ENCODE peak calls at places on chromosomes 16 and 17, in four cellular contexts. One of them, this sample, is unnamed.

GRCh38 chr17:77374170-77374936 is 233.6 kb downstream of the SEC14L1 start:
- DNase-seq in HepG2: peak
- DNase-seq in GM12878: no peak
- DNase-seq in H1: peak
- DNase-seq in this sample: peak

GRCh38 chr17:48604770-48605329 is at the start of gene HOXB6:
- DNase-seq in H1: no peak
- DNase-seq in HepG2: no peak
- DNase-seq in GM12878: no peak
- DNase-seq in this sample: no peak

GRCh38 chr17:35052240-35052608 is 11.3 kb downstream of the RFFL start:
- DNase-seq in GM12878: no peak
- DNase-seq in HepG2: no peak
- DNase-seq in H1: no peak
- DNase-seq in this sample: no peak

GRCh38 chr16:4403133-4403949 is 13.1 kb downstream of the CORO7 start:
- DNase-seq in GM12878: no peak
- DNase-seq in HepG2: no peak
- DNase-seq in H1: no peak
- DNase-seq in this sample: no peak

GRCh38 chr17:31321481-31321880 is at the start of gene EVI2A:
- DNase-seq in GM12878: peak
- DNase-seq in HepG2: no peak
- DNase-seq in H1: no peak
- DNase-seq in this sample: no peak

GRCh38 chr16:71311553-71312158 is 22.5 kb upstream of the CMTR2 start:
- DNase-seq in H1: peak
- DNase-seq in HepG2: peak
- DNase-seq in GM12878: no peak
- DNase-seq in this sample: peak

GRCh38 chr16:23027386-23027785 is 121.9 kb downstream of the USP31 start:
- DNase-seq in H1: no peak
- DNase-seq in HepG2: no peak
- DNase-seq in GM12878: no peak
- DNase-seq in this sample: no peak

GRCh38 chr17:49987681-49988441 is 7.2 kb downstream of the DLX3 start:
- DNase-seq in H1: no peak
- DNase-seq in GM12878: no peak
- DNase-seq in HepG2: no peak
- DNase-seq in this sample: no peak

GRCh38 chr17:81966343-81967243 is 5.6 kb upstream of the NOTUM start:
- DNase-seq in GM12878: no peak
- DNase-seq in HepG2: peak
- DNase-seq in H1: no peak
- DNase-seq in this sample: no peak

GRCh38 chr17:39722965-39723848 is 7.1 kb downstream of the MIEN1 start:
- DNase-seq in GM12878: no peak
- DNase-seq in H1: no peak
- DNase-seq in HepG2: no peak
- DNase-seq in this sample: no peak

GRCh38 chr16:28166394-28167208 is 45.2 kb downstream of the XPO6 start:
- DNase-seq in HepG2: peak
- DNase-seq in GM12878: no peak
- DNase-seq in H1: no peak
- DNase-seq in this sample: no peak

GRCh38 chr16:89489040-89489721 is 1.2 kb downstream of the ANKRD11 start:
- DNase-seq in GM12878: peak
- DNase-seq in H1: peak
- DNase-seq in HepG2: peak
- DNase-seq in this sample: peak

GRCh38 chr16:56277040-56277439 is 85.8 kb downstream of the GNAO1 start:
- DNase-seq in GM12878: no peak
- DNase-seq in H1: no peak
- DNase-seq in HepG2: peak
- DNase-seq in this sample: peak

GRCh38 chr17:17570798-17571716 is 20.5 kb downstream of the PEMT start:
- DNase-seq in H1: no peak
- DNase-seq in HepG2: peak
- DNase-seq in GM12878: no peak
- DNase-seq in this sample: no peak

GRCh38 chr17:49691677-49692191 is 13.8 kb upstream of the SPOP start:
- DNase-seq in GM12878: no peak
- DNase-seq in HepG2: no peak
- DNase-seq in H1: no peak
- DNase-seq in this sample: no peak

GRCh38 chr16:57264950-57265371 is 19.5 kb downstream of the PLLP start:
- DNase-seq in H1: no peak
- DNase-seq in GM12878: no peak
- DNase-seq in HepG2: no peak
- DNase-seq in this sample: no peak

GRCh38 chr17:47700471-47701449 is 6.8 kb downstream of the TBKBP1 start:
- DNase-seq in HepG2: no peak
- DNase-seq in H1: no peak
- DNase-seq in GM12878: no peak
- DNase-seq in this sample: no peak

GRCh38 chr16:77789646-77790370 is 1.4 kb downstream of the VAT1L start:
- DNase-seq in H1: no peak
- DNase-seq in HepG2: no peak
- DNase-seq in GM12878: no peak
- DNase-seq in this sample: no peak

GRCh38 chr16:154223-155030 is 2.0 kb downstream of the HBZ start:
- DNase-seq in HepG2: no peak
- DNase-seq in GM12878: no peak
- DNase-seq in H1: no peak
- DNase-seq in this sample: no peak

GRCh38 chr17:9907883-9908648 is 3.0 kb upstream of the RCVRN start:
- DNase-seq in H1: no peak
- DNase-seq in HepG2: no peak
- DNase-seq in GM12878: no peak
- DNase-seq in this sample: peak

GRCh38 chr16:70523621-70524405 is at the start of gene SF3B3:
- DNase-seq in GM12878: no peak
- DNase-seq in H1: no peak
- DNase-seq in HepG2: peak
- DNase-seq in this sample: no peak

GRCh38 chr16:72894291-72895151 is 153.4 kb downstream of the ZFHX3 start:
- DNase-seq in H1: no peak
- DNase-seq in HepG2: no peak
- DNase-seq in GM12878: no peak
- DNase-seq in this sample: no peak

GRCh38 chr16:47753620-47754019 is 292.5 kb downstream of the PHKB start:
- DNase-seq in HepG2: no peak
- DNase-seq in H1: no peak
- DNase-seq in GM12878: no peak
- DNase-seq in this sample: no peak

GRCh38 chr17:951388-952132 is 28.0 kb downstream of the NXN start:
- DNase-seq in GM12878: no peak
- DNase-seq in HepG2: peak
- DNase-seq in H1: peak
- DNase-seq in this sample: peak

GRCh38 chr16:5298202-5298601 is 200.6 kb upstream of the EEF2KMT start:
- DNase-seq in H1: no peak
- DNase-seq in HepG2: no peak
- DNase-seq in GM12878: no peak
- DNase-seq in this sample: no peak

GRCh38 chr17:81900181-81900820 is 1.7 kb upstream of the NPB start:
- DNase-seq in HepG2: no peak
- DNase-seq in GM12878: no peak
- DNase-seq in H1: no peak
- DNase-seq in this sample: no peak

GRCh38 chr17:75909051-75909811 is 4.5 kb upstream of the MRPL38 start:
- DNase-seq in H1: no peak
- DNase-seq in GM12878: no peak
- DNase-seq in HepG2: no peak
- DNase-seq in this sample: no peak

GRCh38 chr16:3954411-3954921 is 74.0 kb upstream of the CREBBP start:
- DNase-seq in H1: no peak
- DNase-seq in HepG2: peak
- DNase-seq in GM12878: no peak
- DNase-seq in this sample: no peak

GRCh38 chr16:75789237-75789636 is 62.9 kb upstream of the CPHXL start:
- DNase-seq in HepG2: peak
- DNase-seq in H1: no peak
- DNase-seq in GM12878: no peak
- DNase-seq in this sample: peak

GRCh38 chr16:53899471-53899870 is 195.5 kb downstream of the FTO start:
- DNase-seq in H1: no peak
- DNase-seq in HepG2: peak
- DNase-seq in GM12878: no peak
- DNase-seq in this sample: no peak

GRCh38 chr17:41944943-41945342 is 14.5 kb downstream of the ODAD4 start:
- DNase-seq in GM12878: no peak
- DNase-seq in HepG2: no peak
- DNase-seq in H1: no peak
- DNase-seq in this sample: no peak

GRCh38 chr16:57185446-57185944 is 344 bp downstream of the PSME3IP1 start:
- DNase-seq in GM12878: no peak
- DNase-seq in HepG2: no peak
- DNase-seq in H1: no peak
- DNase-seq in this sample: peak

GRCh38 chr16:74472010-74472409 is 50.7 kb upstream of the CLEC18B start:
- DNase-seq in H1: no peak
- DNase-seq in HepG2: no peak
- DNase-seq in GM12878: no peak
- DNase-seq in this sample: no peak
- H3K9ac ChIP-seq in H1: no peak
- H3K9ac ChIP-seq in HepG2: no peak
- H3K9ac ChIP-seq in GM12878: no peak
- H3K9ac ChIP-seq in this sample: no peak

GRCh38 chr16:85936761-85937343 is 37.9 kb downstream of the IRF8 start:
- DNase-seq in GM12878: no peak
- DNase-seq in H1: no peak
- DNase-seq in HepG2: no peak
- DNase-seq in this sample: no peak

GRCh38 chr16:85935391-85935956 is 36.5 kb downstream of the IRF8 start:
- DNase-seq in H1: no peak
- DNase-seq in HepG2: no peak
- DNase-seq in GM12878: no peak
- DNase-seq in this sample: no peak

GRCh38 chr16:85940214-85940613 is 41.3 kb downstream of the IRF8 start:
- DNase-seq in GM12878: no peak
- DNase-seq in HepG2: peak
- DNase-seq in H1: no peak
- DNase-seq in this sample: no peak

GRCh38 chr16:85934210-85934609 is 35.2 kb downstream of the IRF8 start:
- DNase-seq in H1: no peak
- DNase-seq in HepG2: no peak
- DNase-seq in GM12878: no peak
- DNase-seq in this sample: no peak

DNA sequence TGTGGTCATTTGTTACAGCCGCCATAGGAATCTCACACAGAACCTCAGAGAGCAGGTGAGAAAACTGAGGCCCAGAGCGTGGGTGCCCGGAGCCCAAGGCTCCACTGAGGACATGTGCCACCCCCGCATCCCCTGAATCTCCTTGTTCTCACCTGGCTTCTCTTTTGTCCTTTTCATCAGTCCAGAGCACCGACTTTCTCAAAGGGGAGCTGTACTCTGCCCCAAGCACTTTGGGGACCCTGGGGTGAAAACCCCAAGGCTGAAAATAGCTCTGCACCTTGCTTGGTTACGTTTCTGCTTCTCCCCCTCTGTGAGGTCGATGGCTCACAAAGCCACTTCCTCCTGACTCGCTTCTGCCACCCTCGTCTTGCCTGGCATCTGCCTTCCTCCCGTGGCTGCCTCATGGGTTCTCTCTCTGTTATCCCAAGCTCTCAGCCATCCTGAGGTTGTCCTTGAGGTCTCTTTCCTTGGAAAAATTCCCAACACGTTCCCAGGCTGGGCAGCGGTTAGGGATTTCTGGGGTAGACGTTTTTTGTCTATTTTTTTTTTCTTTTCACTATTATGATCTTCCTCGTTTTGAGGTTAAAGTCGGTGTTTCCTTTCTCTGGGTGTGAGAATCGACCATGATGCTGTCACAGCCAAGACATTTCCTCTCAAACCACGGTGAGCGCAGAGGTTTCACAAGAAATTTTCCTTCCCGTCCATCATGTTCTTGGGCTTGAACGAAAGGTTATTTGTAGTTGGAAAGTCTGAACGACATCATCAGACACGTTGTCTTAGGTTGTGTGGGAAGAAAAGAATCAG is 37.2 kb downstream of the IRF8 start:
- DNase-seq in GM12878: peak
- DNase-seq in HepG2: no peak
- DNase-seq in H1: no peak
- DNase-seq in this sample: no peak
- TF ChIP-seq SUZ12 in GM12878: no peak
- TF ChIP-seq SUZ12 in HepG2: no peak
- TF ChIP-seq SUZ12 in H1: no peak
- TF ChIP-seq SUZ12 in this sample: no peak

GRCh38 chr16:14004719-14005315 is 66.3 kb upstream of the MRTFB start:
- DNase-seq in GM12878: no peak
- DNase-seq in HepG2: no peak
- DNase-seq in H1: no peak
- DNase-seq in this sample: no peak

GRCh38 chr16:14001521-14001920 is 69.6 kb upstream of the MRTFB start:
- DNase-seq in HepG2: no peak
- DNase-seq in H1: no peak
- DNase-seq in GM12878: no peak
- DNase-seq in this sample: no peak

GRCh38 chr16:14004031-14004718 is 66.9 kb upstream of the MRTFB start:
- DNase-seq in GM12878: no peak
- DNase-seq in H1: no peak
- DNase-seq in HepG2: no peak
- DNase-seq in this sample: no peak

GRCh38 chr16:14002416-14002815 is 68.7 kb upstream of the MRTFB start:
- DNase-seq in H1: no peak
- DNase-seq in HepG2: no peak
- DNase-seq in GM12878: no peak
- DNase-seq in this sample: no peak

GRCh38 chr16:14003119-14003570 is 68.0 kb upstream of the MRTFB start:
- DNase-seq in HepG2: no peak
- DNase-seq in H1: peak
- DNase-seq in GM12878: no peak
- DNase-seq in this sample: peak
- H3K4me3 ChIP-seq in HepG2: peak
- H3K4me3 ChIP-seq in H1: peak
- H3K4me3 ChIP-seq in GM12878: no peak
- H3K4me3 ChIP-seq in this sample: no peak

GRCh38 chr16:30997000-30997886 is 12.2 kb downstream of the HSD3B7 start:
- DNase-seq in HepG2: peak
- DNase-seq in GM12878: peak
- DNase-seq in H1: peak
- DNase-seq in this sample: no peak
- H3K9ac ChIP-seq in HepG2: peak
- H3K9ac ChIP-seq in GM12878: peak
- H3K9ac ChIP-seq in H1: peak
- H3K9ac ChIP-seq in this sample: peak

This sample was measured in NT2/D1.